ENCODE peak calls at places on chromosomes 13 and 19, in five cellular contexts. T is HepG2, F is HCT116, A is K562, M is GM23338. G is an unnamed sample. For H3K4me1, the result is how much of the 10 kb centered on the place peaks cover.

GRCh38 chr13:54433511-54434206 is 1405.0 kb downstream of the OLFM4 start:
- ATAC-seq in T (peak), A (no peak), M (no peak), F (no peak), G (no peak)

GRCh38 chr19:58021541-58022282 is 12.1 kb upstream of the ZSCAN1 start:
- ATAC-seq in M (peak), A (peak), F (no peak), T (peak), G (peak)

GRCh38 chr19:11180346-11180745 is 17.0 kb downstream of the KANK2 start:
- ATAC-seq in T (no peak), F (no peak), A (no peak), M (no peak), G (peak)

GRCh38 chr13:32454886-32455593 is 27.1 kb upstream of the N4BP2L1 start:
- ATAC-seq in T (peak), F (no peak), M (peak), A (no peak), G (no peak)

GRCh38 chr13:20354722-20355121 is 122.6 kb upstream of the GJB6 start:
- ATAC-seq in F (no peak), M (no peak), A (no peak), T (no peak), G (no peak)

GRCh38 chr13:98405690-98406344 is 171.1 kb downstream of the STK24 start:
- ATAC-seq in F (no peak), M (no peak), T (peak), A (no peak), G (no peak)

GRCh38 chr19:2607712-2608601 is 94.5 kb downstream of the GNG7 start:
- ATAC-seq in F (no peak), A (no peak), M (no peak), T (no peak), G (no peak)

GRCh38 chr19:33332248-33332647 is 29.9 kb upstream of the CEBPA start:
- ATAC-seq in F (no peak), M (no peak), A (no peak), T (no peak), G (no peak)

GRCh38 chr13:80036845-80037504 is 304.0 kb downstream of the SPRY2 start:
- ATAC-seq in F (no peak), M (no peak), A (no peak), T (no peak), G (no peak)

GRCh38 chr19:23346696-23347095 is 48.6 kb downstream of the ZNF91 start:
- ATAC-seq in M (no peak), T (no peak), F (no peak), A (no peak), G (no peak)

GRCh38 chr13:66576381-66576780 is 653.8 kb downstream of the PCDH9 start:
- ATAC-seq in T (no peak), F (no peak), A (no peak), M (no peak), G (no peak)

GRCh38 chr19:4647676-4648644 is 8.6 kb downstream of the TNFAIP8L1 start:
- ATAC-seq in T (no peak), M (peak), F (peak), A (no peak), G (peak)

GRCh38 chr13:29801737-29802305 is 48.6 kb downstream of the UBL3 start:
- ATAC-seq in M (peak), F (no peak), A (no peak), T (peak), G (no peak)

GRCh38 chr19:1086618-1087017 is 8.6 kb downstream of the POLR2E start:
- ATAC-seq in A (no peak), M (no peak), T (no peak), F (no peak), G (no peak)

GRCh38 chr19:1088419-1089066 is 6.6 kb downstream of the POLR2E start:
- ATAC-seq in T (no peak), A (no peak), F (no peak), M (no peak), G (peak)

GRCh38 chr19:1089891-1090290 is 5.3 kb downstream of the POLR2E start:
- ATAC-seq in M (no peak), T (no peak), F (no peak), A (no peak), G (no peak)

GRCh38 chr19:1089126-1089771 is 5.9 kb downstream of the POLR2E start:
- ATAC-seq in M (no peak), A (no peak), F (no peak), T (no peak), G (no peak)

DNA sequence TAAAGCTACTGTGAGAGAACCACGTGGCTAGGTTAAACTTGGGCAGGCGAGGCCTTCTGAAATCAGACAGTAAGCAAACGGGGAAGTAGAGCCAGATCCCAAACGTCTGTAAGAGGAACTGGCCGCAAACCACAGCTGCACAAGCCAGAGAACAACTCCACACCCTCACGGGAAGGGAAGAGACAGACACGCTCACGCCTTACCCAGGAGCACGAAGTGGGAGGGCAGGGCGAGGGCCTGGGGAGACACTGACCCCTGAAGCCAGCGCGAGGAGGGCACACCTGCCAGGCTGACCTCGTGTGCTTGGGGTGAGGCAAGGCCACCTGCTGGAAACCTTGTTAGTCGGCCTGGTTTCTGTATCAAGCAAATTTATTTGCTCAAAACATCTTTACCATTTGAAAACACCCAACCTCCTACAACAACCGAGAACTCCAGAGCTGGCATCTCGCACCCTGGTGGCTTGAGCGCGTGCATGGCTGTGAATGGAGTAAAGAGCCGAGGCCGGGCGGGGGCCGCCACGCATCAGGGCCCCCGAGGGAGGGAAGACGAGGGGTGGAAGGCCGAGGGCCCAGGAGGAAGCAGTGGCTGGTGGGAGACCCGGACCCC is 7.3 kb downstream of the POLR2E start:
- ATAC-seq in M (no peak), F (peak), A (no peak), T (no peak), G (peak)
- H3K4me1 ChIP-seq in M (under half), F (under half), A (half or more), T (under half), G (under half)

GRCh38 chr19:45496349-45496953 is 396 bp downstream of the RTN2 start:
- ATAC-seq in A (peak), T (peak), F (peak), M (peak), G (peak)
- TF ChIP-seq POLR2AphosphoS5 in A (no peak), T (no peak), F (no peak), M (no peak), G (no peak)

GRCh38 chr13:111458739-111459138 is 138.3 kb downstream of the TEX29 start:
- ATAC-seq in M (no peak), T (no peak), F (no peak), A (no peak), G (no peak)

GRCh38 chr13:111461445-111462149 is 141.2 kb downstream of the TEX29 start:
- ATAC-seq in T (peak), A (no peak), F (peak), M (no peak), G (no peak)

GRCh38 chr13:111459803-111460547 is 139.5 kb downstream of the TEX29 start:
- ATAC-seq in A (no peak), T (no peak), F (peak), M (no peak), G (no peak)

GRCh38 chr13:111462221-111462764 is 141.9 kb downstream of the TEX29 start:
- ATAC-seq in T (no peak), A (no peak), M (no peak), F (no peak), G (no peak)

GRCh38 chr13:111460548-111461444 is 140.4 kb downstream of the TEX29 start:
- ATAC-seq in T (peak), F (peak), A (peak), M (peak), G (peak)
- TF ChIP-seq CTCF in T (peak), F (peak), A (no peak), M (peak), G (peak)

GRCh38 chr13:50303963-50304721 is 288.9 kb downstream of the KCNRG start:
- ATAC-seq in F (no peak), A (no peak), T (no peak), M (no peak), G (no peak)

GRCh38 chr13:50310734-50311133 is 295.5 kb downstream of the KCNRG start:
- ATAC-seq in F (no peak), T (peak), M (no peak), A (no peak), G (no peak)

GRCh38 chr13:50309200-50309848 is 294.1 kb downstream of the KCNRG start:
- ATAC-seq in F (no peak), M (no peak), A (no peak), T (no peak), G (no peak)

GRCh38 chr13:50306096-50306495 is 290.9 kb downstream of the KCNRG start:
- ATAC-seq in M (no peak), T (no peak), A (no peak), F (no peak), G (no peak)

DNA sequence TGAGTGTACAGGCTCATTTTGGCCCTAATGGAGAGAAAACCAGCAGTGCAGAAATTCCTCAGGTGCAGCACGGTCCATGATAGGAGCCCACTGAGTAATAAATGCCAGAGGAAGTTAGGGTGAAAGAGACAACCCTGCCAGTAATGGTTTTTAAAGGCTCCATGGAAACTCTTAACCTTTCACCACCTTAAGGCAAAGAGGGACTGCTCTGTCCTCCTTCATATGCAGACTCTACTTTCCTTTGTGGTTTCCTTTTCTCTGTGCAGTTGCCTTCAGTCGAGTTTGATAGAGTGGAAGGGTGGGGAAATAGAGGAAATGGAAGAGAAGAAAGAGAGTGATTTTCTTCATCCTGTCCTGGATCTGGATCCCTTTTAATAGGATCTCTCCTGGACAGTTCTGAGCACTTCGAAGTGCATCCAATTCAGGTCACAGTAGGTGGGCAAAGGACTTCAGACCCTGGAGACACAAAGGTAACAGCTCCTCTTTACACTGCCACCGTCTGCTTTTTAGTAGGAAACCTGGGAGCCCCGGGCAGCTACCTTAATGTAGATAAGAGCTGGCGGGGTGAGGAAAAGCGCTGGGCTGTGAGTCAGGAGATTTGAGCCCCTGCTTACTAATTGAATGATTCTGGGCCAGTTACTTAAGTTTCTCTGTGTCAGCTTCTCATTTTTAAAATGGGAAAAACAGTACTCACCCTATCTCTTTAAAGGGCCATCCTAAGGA is 294.8 kb downstream of the KCNRG start:
- ATAC-seq in A (peak), T (peak), M (peak), F (no peak), G (no peak)
- H3K4me1 ChIP-seq in A (under half), T (under half), M (under half), F (under half), G (under half)

DNA sequence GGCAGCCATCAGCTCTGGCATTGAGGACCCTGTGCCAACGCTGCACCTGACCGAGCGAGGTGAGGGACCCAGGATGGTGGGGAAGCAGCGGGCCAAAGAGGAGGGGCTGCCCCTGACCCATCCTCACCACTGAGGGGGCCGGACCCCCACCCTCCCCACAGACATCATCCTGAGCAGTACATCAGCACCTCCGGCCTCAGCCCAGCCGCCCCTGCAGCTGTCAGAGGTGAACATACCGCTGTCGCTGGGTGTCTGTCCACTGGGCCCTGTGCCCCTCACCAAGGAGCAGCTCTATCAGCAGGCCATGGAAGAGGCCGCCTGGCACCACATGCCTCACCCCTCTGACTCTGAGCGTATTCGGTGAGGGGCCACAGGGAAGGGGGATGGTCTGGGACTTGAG is 7.3 kb downstream of the LENG1 start:
- ATAC-seq in F (no peak), M (no peak), T (peak), A (no peak), G (no peak)
- TF ChIP-seq POLR2AphosphoS5 in F (no peak), M (no peak), T (no peak), A (no peak), G (no peak)

GRCh38 chr19:31316201-31316951 is 32.9 kb downstream of the TSHZ3 start:
- ATAC-seq in F (no peak), M (peak), T (no peak), A (no peak), G (peak)

GRCh38 chr19:31315621-31316011 is 33.6 kb downstream of the TSHZ3 start:
- ATAC-seq in A (no peak), F (no peak), M (no peak), T (no peak), G (no peak)

GRCh38 chr19:31314156-31314555 is 35.1 kb downstream of the TSHZ3 start:
- ATAC-seq in F (no peak), M (no peak), A (no peak), T (no peak), G (no peak)

GRCh38 chr19:31313291-31314030 is 35.8 kb downstream of the TSHZ3 start:
- ATAC-seq in F (no peak), A (no peak), M (no peak), T (no peak), G (no peak)

GRCh38 chr19:31314849-31315620 is 34.2 kb downstream of the TSHZ3 start:
- ATAC-seq in T (peak), F (no peak), A (no peak), M (no peak), G (no peak)
- TF ChIP-seq CTCF in T (no peak), F (no peak), A (no peak), M (peak), G (peak)

DNA sequence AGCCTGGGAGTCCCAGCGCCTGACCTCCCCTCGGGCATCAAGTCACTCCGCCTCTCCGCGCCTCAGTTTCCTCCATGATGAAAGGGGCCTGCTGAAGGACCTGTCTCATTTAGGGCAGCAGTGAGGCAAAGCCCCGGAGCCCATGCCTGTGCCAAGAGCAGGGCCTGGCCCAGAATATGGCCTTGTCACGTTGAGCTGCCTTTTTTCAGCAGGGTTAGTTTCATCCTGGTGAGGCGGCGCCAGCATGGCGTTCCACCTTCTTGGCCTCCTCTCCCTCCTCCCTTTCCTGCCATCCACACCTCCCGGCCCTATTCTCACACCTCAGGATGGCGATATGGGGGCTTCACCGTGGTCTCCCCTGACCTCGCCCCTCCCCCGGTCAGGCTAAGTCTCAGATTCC is 30.2 kb downstream of the PAK4 start:
- ATAC-seq in M (no peak), F (no peak), T (no peak), A (no peak), G (no peak)
- H3K4me1 ChIP-seq in M (under half), F (under half), T (half or more), A (half or more), G (under half)

GRCh38 chr19:54209058-54209747 is 8.5 kb downstream of the RPS9 start:
- ATAC-seq in M (peak), A (peak), F (peak), T (peak), G (peak)
- TF ChIP-seq POLR2AphosphoS5 in M (no peak), A (no peak), F (peak), T (no peak), G (no peak)